ENCODE peak calls at places on chromosomes 4 and X, in nine cellular contexts. One of them, this sample, is unnamed.

GRCh38 chr4:53192496-53192895 is 173.4 kb downstream of the SCFD2 start:
- DNase-seq in foreskin fibroblast: no peak
- DNase-seq in heart right ventricle: no peak
- DNase-seq in GM12865: no peak
- DNase-seq in astrocyte of the spinal cord: no peak
- DNase-seq in fibroblast of lung: peak; percentile 32
- DNase-seq in heart left ventricle: no peak
- DNase-seq in cardiac fibroblast: no peak
- DNase-seq in transverse colon: no peak
- DNase-seq in this sample: no peak

GRCh38 chrX:40661489-40661888 is 14.1 kb upstream of the CXorf38 start:
- DNase-seq in cardiac fibroblast: no peak
- DNase-seq in transverse colon: no peak
- DNase-seq in foreskin fibroblast: no peak
- DNase-seq in heart right ventricle: no peak
- DNase-seq in GM12865: no peak
- DNase-seq in fibroblast of lung: no peak
- DNase-seq in heart left ventricle: no peak
- DNase-seq in astrocyte of the spinal cord: no peak
- DNase-seq in this sample: no peak

GRCh38 chr4:151324449-151325319 is 721 bp downstream of the SH3D19 start:
- DNase-seq in transverse colon: peak; percentile 78
- DNase-seq in fibroblast of lung: peak; percentile 75
- DNase-seq in heart right ventricle: peak; percentile 37
- DNase-seq in heart left ventricle: peak; percentile 58
- DNase-seq in cardiac fibroblast: peak; percentile 19
- DNase-seq in foreskin fibroblast: peak; percentile 83
- DNase-seq in astrocyte of the spinal cord: peak; percentile 62
- DNase-seq in GM12865: no peak
- DNase-seq in this sample: peak; percentile 77

GRCh38 chr4:3256230-3257124 is 7.5 kb downstream of the MSANTD1 start:
- DNase-seq in cardiac fibroblast: no peak
- DNase-seq in heart left ventricle: no peak
- DNase-seq in foreskin fibroblast: no peak
- DNase-seq in GM12865: no peak
- DNase-seq in transverse colon: peak; percentile 3
- DNase-seq in heart right ventricle: no peak
- DNase-seq in astrocyte of the spinal cord: no peak
- DNase-seq in fibroblast of lung: no peak
- DNase-seq in this sample: no peak

GRCh38 chr4:107472265-107472948 is 247.6 kb downstream of the PAPSS1 start:
- DNase-seq in heart left ventricle: no peak
- DNase-seq in astrocyte of the spinal cord: no peak
- DNase-seq in fibroblast of lung: no peak
- DNase-seq in transverse colon: no peak
- DNase-seq in cardiac fibroblast: no peak
- DNase-seq in GM12865: no peak
- DNase-seq in heart right ventricle: no peak
- DNase-seq in foreskin fibroblast: no peak
- DNase-seq in this sample: no peak

GRCh38 chr4:73037057-73037456 is 32.5 kb downstream of the COX18 start:
- DNase-seq in fibroblast of lung: no peak
- DNase-seq in foreskin fibroblast: no peak
- DNase-seq in GM12865: no peak
- DNase-seq in astrocyte of the spinal cord: no peak
- DNase-seq in transverse colon: no peak
- DNase-seq in cardiac fibroblast: no peak
- DNase-seq in heart left ventricle: no peak
- DNase-seq in heart right ventricle: no peak
- DNase-seq in this sample: no peak

GRCh38 chrX:11244641-11245040 is 48.6 kb upstream of the AMELX start:
- DNase-seq in foreskin fibroblast: peak; percentile 72
- DNase-seq in astrocyte of the spinal cord: no peak
- DNase-seq in cardiac fibroblast: peak; percentile 84
- DNase-seq in GM12865: no peak
- DNase-seq in fibroblast of lung: no peak
- DNase-seq in heart right ventricle: no peak
- DNase-seq in transverse colon: no peak
- DNase-seq in heart left ventricle: no peak
- DNase-seq in this sample: peak; percentile 64

GRCh38 chr4:177480796-177481195 is 38.6 kb upstream of the AGA start:
- DNase-seq in heart right ventricle: no peak
- DNase-seq in foreskin fibroblast: peak; percentile 76
- DNase-seq in transverse colon: no peak
- DNase-seq in GM12865: no peak
- DNase-seq in heart left ventricle: no peak
- DNase-seq in fibroblast of lung: peak; percentile 95
- DNase-seq in cardiac fibroblast: peak; percentile 23
- DNase-seq in astrocyte of the spinal cord: peak; percentile 66
- DNase-seq in this sample: peak; percentile 34

GRCh38 chr4:73740353-73740778 is at the start of gene CXCL8:
- DNase-seq in GM12865: no peak
- DNase-seq in foreskin fibroblast: peak; percentile 83
- DNase-seq in heart left ventricle: peak; percentile 61
- DNase-seq in transverse colon: peak; percentile 70
- DNase-seq in heart right ventricle: peak; percentile 45
- DNase-seq in fibroblast of lung: peak; percentile 93
- DNase-seq in astrocyte of the spinal cord: peak; percentile 94
- DNase-seq in cardiac fibroblast: peak; percentile 88
- DNase-seq in this sample: peak; percentile 88

GRCh38 chrX:45903781-45904201 is 641.4 kb downstream of the ZNF674 start:
- DNase-seq in cardiac fibroblast: no peak
- DNase-seq in foreskin fibroblast: no peak
- DNase-seq in astrocyte of the spinal cord: no peak
- DNase-seq in GM12865: no peak
- DNase-seq in transverse colon: no peak
- DNase-seq in heart left ventricle: no peak
- DNase-seq in heart right ventricle: no peak
- DNase-seq in fibroblast of lung: no peak
- DNase-seq in this sample: no peak

GRCh38 chr4:113300384-113301011 is 251.0 kb downstream of the ANK2 start:
- DNase-seq in heart right ventricle: no peak
- DNase-seq in cardiac fibroblast: peak; percentile 97
- DNase-seq in astrocyte of the spinal cord: peak; percentile 88
- DNase-seq in fibroblast of lung: peak; percentile 94
- DNase-seq in foreskin fibroblast: peak; percentile 63
- DNase-seq in transverse colon: no peak
- DNase-seq in GM12865: no peak
- DNase-seq in heart left ventricle: peak; percentile 52
- DNase-seq in this sample: peak; percentile 96

GRCh38 chrX:107669885-107670628 is 41.7 kb downstream of the PRPS1 start:
- DNase-seq in transverse colon: no peak
- DNase-seq in heart left ventricle: no peak
- DNase-seq in heart right ventricle: no peak
- DNase-seq in cardiac fibroblast: no peak
- DNase-seq in foreskin fibroblast: no peak
- DNase-seq in fibroblast of lung: no peak
- DNase-seq in GM12865: no peak
- DNase-seq in astrocyte of the spinal cord: no peak
- DNase-seq in this sample: no peak

GRCh38 chrX:148282504-148282903 is 217.9 kb upstream of the AFF2 start:
- DNase-seq in GM12865: no peak
- DNase-seq in astrocyte of the spinal cord: no peak
- DNase-seq in cardiac fibroblast: no peak
- DNase-seq in foreskin fibroblast: no peak
- DNase-seq in fibroblast of lung: no peak
- DNase-seq in heart right ventricle: no peak
- DNase-seq in transverse colon: no peak
- DNase-seq in heart left ventricle: no peak
- DNase-seq in this sample: no peak

GRCh38 chrX:11678174-11678573 is 12.5 kb upstream of the ARHGAP6 start:
- DNase-seq in fibroblast of lung: no peak
- DNase-seq in foreskin fibroblast: peak; percentile 33
- DNase-seq in heart right ventricle: no peak
- DNase-seq in transverse colon: no peak
- DNase-seq in heart left ventricle: no peak
- DNase-seq in GM12865: peak; percentile 42
- DNase-seq in astrocyte of the spinal cord: no peak
- DNase-seq in cardiac fibroblast: no peak
- DNase-seq in this sample: no peak

GRCh38 chrX:143994206-143994605 is 110.3 kb downstream of the UBE2NL start:
- DNase-seq in heart left ventricle: no peak
- DNase-seq in astrocyte of the spinal cord: peak; percentile 15
- DNase-seq in transverse colon: no peak
- DNase-seq in fibroblast of lung: peak; percentile 1
- DNase-seq in cardiac fibroblast: no peak
- DNase-seq in foreskin fibroblast: no peak
- DNase-seq in GM12865: no peak
- DNase-seq in heart right ventricle: no peak
- DNase-seq in this sample: peak; percentile 6

GRCh38 chrX:9501362-9501761 is 36.5 kb downstream of the TBL1X start:
- DNase-seq in heart left ventricle: no peak
- DNase-seq in astrocyte of the spinal cord: no peak
- DNase-seq in heart right ventricle: no peak
- DNase-seq in foreskin fibroblast: no peak
- DNase-seq in fibroblast of lung: no peak
- DNase-seq in cardiac fibroblast: no peak
- DNase-seq in GM12865: no peak
- DNase-seq in transverse colon: no peak
- DNase-seq in this sample: no peak

GRCh38 chr4:185945906-185946305 is 123.0 kb upstream of the TLR3 start:
- DNase-seq in heart left ventricle: no peak
- DNase-seq in transverse colon: no peak
- DNase-seq in fibroblast of lung: no peak
- DNase-seq in cardiac fibroblast: no peak
- DNase-seq in foreskin fibroblast: no peak
- DNase-seq in astrocyte of the spinal cord: no peak
- DNase-seq in heart right ventricle: no peak
- DNase-seq in GM12865: peak; percentile 27
- DNase-seq in this sample: no peak

GRCh38 chr4:26452565-26453531 is 37.4 kb downstream of the CCKAR start:
- DNase-seq in cardiac fibroblast: no peak
- DNase-seq in fibroblast of lung: no peak
- DNase-seq in foreskin fibroblast: no peak
- DNase-seq in heart right ventricle: no peak
- DNase-seq in transverse colon: no peak
- DNase-seq in astrocyte of the spinal cord: no peak
- DNase-seq in GM12865: no peak
- DNase-seq in heart left ventricle: no peak
- DNase-seq in this sample: no peak

GRCh38 chr4:127145001-127145400 is 487.8 kb upstream of the INTU start:
- DNase-seq in cardiac fibroblast: no peak
- DNase-seq in heart right ventricle: no peak
- DNase-seq in astrocyte of the spinal cord: no peak
- DNase-seq in heart left ventricle: no peak
- DNase-seq in GM12865: no peak
- DNase-seq in fibroblast of lung: no peak
- DNase-seq in transverse colon: no peak
- DNase-seq in foreskin fibroblast: no peak
- DNase-seq in this sample: no peak

GRCh38 chr4:84800256-84800655 is 166.2 kb downstream of the WDFY3 start:
- DNase-seq in heart right ventricle: no peak
- DNase-seq in cardiac fibroblast: no peak
- DNase-seq in GM12865: no peak
- DNase-seq in astrocyte of the spinal cord: no peak
- DNase-seq in heart left ventricle: no peak
- DNase-seq in transverse colon: no peak
- DNase-seq in fibroblast of lung: peak; percentile 6
- DNase-seq in foreskin fibroblast: peak; percentile 23
- DNase-seq in this sample: peak; percentile 31

DNA sequence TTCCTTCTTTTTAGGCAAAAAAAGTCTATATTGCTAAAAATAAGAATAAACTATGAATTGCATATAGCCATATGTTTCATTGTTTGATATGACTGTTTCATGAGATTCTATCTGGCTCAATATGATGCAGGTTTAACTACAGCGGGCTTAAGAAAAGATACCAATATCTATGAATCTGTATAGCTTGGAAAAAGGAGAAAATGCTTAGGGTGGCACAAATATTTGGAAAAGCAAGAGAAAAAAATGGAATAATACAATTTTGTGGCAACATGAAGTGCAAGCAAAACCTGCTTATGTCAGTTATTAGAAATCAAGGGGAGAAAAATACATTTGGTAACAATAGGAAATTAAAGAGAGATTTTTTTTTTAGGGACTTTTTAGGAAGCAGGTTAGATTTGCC is 48.3 kb upstream of the NFKB1 start:
- DNase-seq in astrocyte of the spinal cord: no peak
- DNase-seq in fibroblast of lung: no peak
- DNase-seq in heart left ventricle: no peak
- DNase-seq in heart right ventricle: no peak
- DNase-seq in GM12865: no peak
- DNase-seq in transverse colon: no peak
- DNase-seq in cardiac fibroblast: no peak
- DNase-seq in foreskin fibroblast: no peak
- DNase-seq in this sample: no peak
- H3K4me3 ChIP-seq in astrocyte of the spinal cord: no peak overlapping the region
- H3K4me3 ChIP-seq in fibroblast of lung: no peak overlapping the region
- H3K4me3 ChIP-seq in heart left ventricle: no peak overlapping the region
- H3K4me3 ChIP-seq in heart right ventricle: no peak overlapping the region
- H3K4me3 ChIP-seq in GM12865: no peak overlapping the region
- H3K4me3 ChIP-seq in transverse colon: no peak overlapping the region
- H3K4me3 ChIP-seq in cardiac fibroblast: no peak overlapping the region
- H3K4me3 ChIP-seq in foreskin fibroblast: no peak overlapping the region
- H3K4me3 ChIP-seq in this sample: no peak overlapping the region

GRCh38 chrX:123990602-123991001 is 29.1 kb downstream of the STAG2 start:
- DNase-seq in fibroblast of lung: no peak
- DNase-seq in GM12865: no peak
- DNase-seq in cardiac fibroblast: no peak
- DNase-seq in transverse colon: no peak
- DNase-seq in heart right ventricle: no peak
- DNase-seq in astrocyte of the spinal cord: no peak
- DNase-seq in heart left ventricle: no peak
- DNase-seq in foreskin fibroblast: no peak
- DNase-seq in this sample: peak; percentile 18
- TF ChIP-seq CTCF in fibroblast of lung: no peak
- TF ChIP-seq CTCF in GM12865: no peak
- TF ChIP-seq CTCF in cardiac fibroblast: no peak
- TF ChIP-seq CTCF in transverse colon: no peak
- TF ChIP-seq CTCF in heart right ventricle: no peak
- TF ChIP-seq CTCF in astrocyte of the spinal cord: no peak
- TF ChIP-seq CTCF in heart left ventricle: no peak
- TF ChIP-seq CTCF in foreskin fibroblast: no peak
- TF ChIP-seq CTCF in this sample: no peak

GRCh38 chrX:17560385-17560784 is 176.9 kb upstream of the SCML1 start:
- DNase-seq in transverse colon: no peak
- DNase-seq in astrocyte of the spinal cord: no peak
- DNase-seq in heart left ventricle: no peak
- DNase-seq in cardiac fibroblast: no peak
- DNase-seq in foreskin fibroblast: no peak
- DNase-seq in heart right ventricle: no peak
- DNase-seq in fibroblast of lung: no peak
- DNase-seq in GM12865: no peak
- DNase-seq in this sample: no peak
- H3K4me3 ChIP-seq in transverse colon: no peak overlapping the region
- H3K4me3 ChIP-seq in astrocyte of the spinal cord: no peak overlapping the region
- H3K4me3 ChIP-seq in heart left ventricle: no peak overlapping the region
- H3K4me3 ChIP-seq in cardiac fibroblast: no peak overlapping the region
- H3K4me3 ChIP-seq in foreskin fibroblast: no peak overlapping the region
- H3K4me3 ChIP-seq in heart right ventricle: no peak overlapping the region
- H3K4me3 ChIP-seq in fibroblast of lung: no peak overlapping the region
- H3K4me3 ChIP-seq in GM12865: no peak overlapping the region
- H3K4me3 ChIP-seq in this sample: no peak overlapping the region

DNA sequence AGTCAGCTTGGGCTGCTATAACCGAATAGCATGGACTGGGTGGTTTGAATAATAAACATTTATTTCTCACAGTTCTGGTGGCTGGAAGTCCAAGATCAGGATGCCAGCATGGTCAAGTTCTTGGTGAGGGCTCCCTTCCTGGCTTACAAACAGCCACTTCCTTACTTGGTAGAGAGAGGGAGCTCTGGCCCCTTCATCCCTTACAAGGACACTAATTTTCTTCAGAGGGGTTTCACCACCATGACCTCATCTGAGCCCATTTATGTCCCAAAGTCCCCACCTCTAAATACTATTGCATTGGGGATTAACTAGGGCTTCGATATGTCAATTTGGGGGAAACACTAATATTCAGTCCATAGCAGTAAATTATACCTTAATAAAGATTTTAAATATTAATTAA is 61.8 kb downstream of the CLNK start:
- DNase-seq in heart right ventricle: no peak
- DNase-seq in transverse colon: no peak
- DNase-seq in cardiac fibroblast: peak; percentile 20
- DNase-seq in fibroblast of lung: no peak
- DNase-seq in GM12865: peak; percentile 60
- DNase-seq in astrocyte of the spinal cord: no peak
- DNase-seq in foreskin fibroblast: no peak
- DNase-seq in heart left ventricle: no peak
- DNase-seq in this sample: no peak
- TF ChIP-seq CTCF in heart right ventricle: no peak
- TF ChIP-seq CTCF in transverse colon: no peak
- TF ChIP-seq CTCF in cardiac fibroblast: peak; percentile 51
- TF ChIP-seq CTCF in fibroblast of lung: no peak
- TF ChIP-seq CTCF in GM12865: peak; percentile 48
- TF ChIP-seq CTCF in astrocyte of the spinal cord: peak; percentile 37
- TF ChIP-seq CTCF in foreskin fibroblast: no peak
- TF ChIP-seq CTCF in heart left ventricle: no peak
- TF ChIP-seq CTCF in this sample: peak; percentile 45

This sample was measured in fibroblast of mammary gland.